ENCODE peak calls at places on chromosomes 4 and X, in ten cellular contexts. N is brain microvascular endothelial cell; J is GM23338; Y is AG04450; A is lower lobe of right lung; B is bronchial epithelial cell; V is CD8-positive, alpha-beta memory T cell; Z is MG63; T is tibial artery; Q is mucosa of descending colon. W is an unnamed sample.

GRCh38 chr4:143374771-143375170 is 38.1 kb downstream of the GAB1 start:
- DNase-seq in N (no peak), J (no peak), Y (no peak), A (no peak), B (no peak), V (no peak), Z (no peak), T (no peak), Q (no peak), W (no peak)

GRCh38 chrX:154458116-154458953 is at the start of gene PLXNA3:
- DNase-seq in N (no peak), J (peak; percentile 46), Y (no peak), A (peak; percentile 60), B (no peak), V (peak; percentile 61), Z (peak; percentile 41), T (no peak), Q (peak; percentile 77), W (peak; percentile 36)

GRCh38 chr4:8330821-8331566 is 61.4 kb downstream of the HTRA3 start:
- DNase-seq in N (no peak), J (no peak), Y (no peak), A (peak; percentile 55), B (no peak), V (no peak), Z (peak; percentile 23), T (no peak), Q (peak; percentile 33), W (no peak)

GRCh38 chr4:100696531-100696930 is 178.7 kb upstream of the EMCN start:
- DNase-seq in N (no peak), J (no peak), Y (no peak), A (no peak), B (no peak), V (no peak), Z (no peak), T (no peak), Q (no peak), W (no peak)

GRCh38 chr4:95764961-95765360 is 74.9 kb upstream of the PDHA2 start:
- DNase-seq in N (no peak), J (no peak), Y (no peak), A (no peak), B (peak; percentile 61), V (no peak), Z (no peak), T (no peak), Q (no peak), W (no peak)

GRCh38 chrX:119685225-119686066 is 7.5 kb downstream of the SEPTIN6 start:
- DNase-seq in N (no peak), J (no peak), Y (no peak), A (no peak), B (no peak), V (peak; percentile 22), Z (no peak), T (peak; percentile 37), Q (no peak), W (no peak)

GRCh38 chr4:28600958-28601357 is 1740.3 kb downstream of the STIM2 start:
- DNase-seq in N (no peak), J (no peak), Y (no peak), A (no peak), B (no peak), V (no peak), Z (no peak), T (no peak), Q (no peak), W (no peak)

GRCh38 chr4:141912831-141913230 is 276.4 kb downstream of the IL15 start:
- DNase-seq in N (no peak), J (no peak), Y (no peak), A (no peak), B (peak; percentile 5), V (no peak), Z (no peak), T (peak; percentile 20), Q (no peak), W (peak; percentile 56)

GRCh38 chr4:145083891-145084640 is 13.9 kb downstream of the ANAPC10 start:
- DNase-seq in N (peak; percentile 59), J (no peak), Y (no peak), A (no peak), B (peak; percentile 66), V (no peak), Z (no peak), T (no peak), Q (no peak), W (no peak)

GRCh38 chrX:22097295-22097694 is 65.2 kb downstream of the PHEX start:
- DNase-seq in N (no peak), J (no peak), Y (peak; percentile 67), A (no peak), B (peak; percentile 58), V (no peak), Z (no peak), T (peak; percentile 22), Q (no peak), W (peak; percentile 59)

GRCh38 chrX:72001906-72002305 is 91.3 kb downstream of the NHSL2 start:
- DNase-seq in N (no peak), J (no peak), Y (no peak), A (no peak), B (no peak), V (no peak), Z (no peak), T (no peak), Q (no peak), W (no peak)

GRCh38 chr4:69617083-69617694 is 22.3 kb downstream of the UGT2A2 start:
- DNase-seq in N (peak; percentile 45), J (peak; percentile 71), Y (peak; percentile 0), A (no peak), B (peak; percentile 59), V (no peak), Z (no peak), T (no peak), Q (no peak), W (peak; percentile 68)

GRCh38 chr4:94934864-94935263 is 177.1 kb downstream of the BMPR1B start:
- DNase-seq in N (no peak), J (no peak), Y (no peak), A (no peak), B (peak; percentile 87), V (no peak), Z (no peak), T (no peak), Q (no peak), W (no peak)

GRCh38 chrX:20664774-20665173 is 398.1 kb upstream of the RPS6KA3 start:
- DNase-seq in N (no peak), J (peak; percentile 70), Y (no peak), A (no peak), B (no peak), V (no peak), Z (no peak), T (no peak), Q (no peak), W (no peak)
- H3K4me3 ChIP-seq in N (no peak overlapping the region), J (no peak overlapping the region), Y (no peak overlapping the region), A (no peak overlapping the region), B (no peak overlapping the region), V (no peak overlapping the region), Z (no peak overlapping the region), T (no peak overlapping the region), Q (no peak overlapping the region), W (no peak overlapping the region)

DNA sequence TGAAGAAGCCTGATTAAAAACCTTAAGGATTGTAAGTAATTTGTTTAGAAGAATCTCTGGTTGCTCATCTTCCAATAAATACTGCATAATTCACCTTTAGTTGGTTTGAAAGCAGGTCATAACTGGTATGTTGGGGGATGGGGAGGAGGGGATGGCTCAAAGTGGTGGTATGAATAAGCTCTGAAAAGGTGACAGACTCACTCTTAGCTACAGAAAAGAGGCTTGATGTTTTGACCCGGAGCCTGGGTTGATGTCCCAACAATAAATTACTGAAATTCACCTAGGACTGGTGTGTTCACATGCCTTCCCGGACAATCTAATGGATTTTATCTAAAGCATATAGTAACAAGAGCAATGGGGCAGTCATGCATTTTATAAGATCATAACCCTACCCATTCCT is 131.9 kb upstream of the TBC1D9 start:
- DNase-seq in N (no peak), J (no peak), Y (no peak), A (no peak), B (no peak), V (no peak), Z (no peak), T (no peak), Q (no peak), W (no peak)
- H3K4me3 ChIP-seq in N (no peak overlapping the region), J (no peak overlapping the region), Y (no peak overlapping the region), A (no peak overlapping the region), B (no peak overlapping the region), V (no peak overlapping the region), Z (no peak overlapping the region), T (no peak overlapping the region), Q (no peak overlapping the region), W (no peak overlapping the region)

GRCh38 chrX:130118396-130118795 is 8.1 kb upstream of the ELF4 start:
- DNase-seq in N (peak; percentile 54), J (no peak), Y (peak; percentile 55), A (no peak), B (peak; percentile 60), V (no peak), Z (peak; percentile 71), T (no peak), Q (no peak), W (no peak)

GRCh38 chrX:130120321-130120731 is 10.0 kb upstream of the ELF4 start:
- DNase-seq in N (no peak), J (peak; percentile 60), Y (no peak), A (no peak), B (no peak), V (peak; percentile 2), Z (no peak), T (no peak), Q (no peak), W (no peak)

GRCh38 chrX:130120746-130121504 is 10.6 kb upstream of the ELF4 start:
- DNase-seq in N (no peak), J (peak; percentile 66), Y (no peak), A (peak; percentile 77), B (peak; percentile 74), V (peak; percentile 58), Z (peak; percentile 77), T (peak; percentile 83), Q (peak; percentile 83), W (peak; percentile 75)

GRCh38 chrX:130117166-130117565 is 6.9 kb upstream of the ELF4 start:
- DNase-seq in N (no peak), J (no peak), Y (no peak), A (no peak), B (no peak), V (no peak), Z (no peak), T (no peak), Q (no peak), W (no peak)

DNA sequence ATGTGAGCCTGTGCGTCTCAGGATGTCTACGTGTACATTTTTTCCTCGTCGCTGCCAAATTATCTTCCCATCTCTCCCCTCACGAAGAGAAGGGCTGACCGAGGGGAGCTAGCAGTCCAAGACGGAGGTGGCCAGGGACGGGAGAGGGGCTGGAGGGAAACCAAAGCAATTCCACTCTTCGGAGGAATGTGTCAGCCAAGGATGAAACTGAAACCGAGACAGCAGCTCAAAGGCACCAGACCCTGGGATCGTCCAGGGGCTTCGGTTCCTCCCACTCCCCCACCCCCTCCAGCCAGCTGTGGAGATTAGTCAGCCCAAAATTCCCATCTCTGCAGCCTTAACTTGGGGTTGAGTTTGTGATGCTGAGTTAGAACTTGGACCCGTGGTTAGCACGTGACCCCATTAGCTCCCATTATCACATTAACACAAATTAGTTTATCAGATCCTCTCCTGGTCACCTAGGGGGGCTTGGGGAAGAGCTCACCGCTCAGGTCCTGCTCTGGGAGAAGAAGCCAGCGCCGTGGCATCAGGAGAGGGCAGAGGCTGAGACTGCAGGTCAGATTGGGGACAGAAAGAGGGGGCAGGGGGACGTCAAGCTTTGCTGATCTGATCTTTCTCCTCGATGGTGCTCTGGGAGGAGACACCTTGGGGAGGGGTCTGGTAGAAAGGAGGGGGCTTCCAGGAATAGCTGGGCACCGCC is 8.8 kb upstream of the ELF4 start:
- DNase-seq in N (no peak), J (no peak), Y (peak; percentile 21), A (no peak), B (no peak), V (no peak), Z (peak; percentile 23), T (no peak), Q (no peak), W (no peak)
- H3K4me3 ChIP-seq in N (no peak overlapping the region), J (no peak overlapping the region), Y (peak overlapping the region; percentile 51), A (no peak overlapping the region), B (no peak overlapping the region), V (no peak overlapping the region), Z (no peak overlapping the region), T (no peak overlapping the region), Q (no peak overlapping the region), W (no peak overlapping the region)

GRCh38 chr4:176925962-176926361 is 133.2 kb upstream of the VEGFC start:
- DNase-seq in N (no peak), J (no peak), Y (no peak), A (no peak), B (no peak), V (no peak), Z (no peak), T (no peak), Q (no peak), W (no peak)
- H3K4me3 ChIP-seq in N (no peak overlapping the region), J (no peak overlapping the region), Y (no peak overlapping the region), A (no peak overlapping the region), B (no peak overlapping the region), V (no peak overlapping the region), Z (no peak overlapping the region), T (no peak overlapping the region), Q (no peak overlapping the region), W (no peak overlapping the region)